ENCODE peak calls at places on chromosomes 2 and 18, in seven cellular contexts. E is GM20000; Y is AML-193; X is activated T-cell treated with anti-CD3 and anti-CD28 coated beads for 1 hour; H is skeletal muscle cell; M is HEK293T; J is activated T-helper 1 cell treated with anti-CD3 and anti-CD28 coated beads, Interleukin-12 subunit alpha, Interleukin-12 subunit beta, Interleukin-2, Interleukin-4 antibody, amounts not matched to agents 30 ng/mL and 10 ng/mL and 1 ng/mL, durations not matched to agents 14 hours and 24 hours and 36 hours. L is an unnamed sample.

GRCh38 chr2:216989335-216990129 is 129.7 kb upstream of the TNP1 start:
- DNase-seq in E (no peak), Y (no peak), X (no peak), H (no peak), M (no peak), J (no peak), L (no peak)

GRCh38 chr2:149814049-149814448 is 226.5 kb upstream of the MMADHC start:
- DNase-seq in E (no peak), Y (no peak), X (no peak), H (no peak), M (no peak), J (no peak), L (no peak)

GRCh38 chr18:46756172-46756558 is 688 bp downstream of the ST8SIA5 start:
- DNase-seq in E (peak), Y (no peak), X (no peak), H (no peak), M (no peak), J (no peak), L (no peak)

GRCh38 chr2:223576873-223577272 is 25.3 kb downstream of the SCG2 start:
- DNase-seq in E (no peak), Y (no peak), X (no peak), H (peak), M (no peak), J (no peak), L (no peak)

GRCh38 chr2:181788883-181789555 is 102.5 kb upstream of the ITPRID2 start:
- DNase-seq in E (no peak), Y (no peak), X (no peak), H (no peak), M (no peak), J (no peak), L (no peak)

GRCh38 chr2:188695953-188696352 is 278.2 kb upstream of the COL3A1 start:
- DNase-seq in E (no peak), Y (no peak), X (no peak), H (peak), M (no peak), J (no peak), L (no peak)

GRCh38 chr18:58218111-58218510 is 174.1 kb downstream of the NEDD4L start:
- DNase-seq in E (no peak), Y (peak), X (no peak), H (no peak), M (no peak), J (no peak), L (no peak)

GRCh38 chr2:219010162-219010756 is 17.0 kb upstream of the CRYBA2 start:
- DNase-seq in E (peak), Y (no peak), X (no peak), H (no peak), M (peak), J (no peak), L (no peak)

GRCh38 chr18:8826971-8827370 is 121.6 kb downstream of the MTCL1 start:
- DNase-seq in E (no peak), Y (no peak), X (no peak), H (no peak), M (no peak), J (no peak), L (no peak)

GRCh38 chr2:204638795-204639194 is 93.5 kb downstream of the PARD3B start:
- DNase-seq in E (no peak), Y (no peak), X (no peak), H (no peak), M (no peak), J (no peak), L (no peak)

GRCh38 chr2:31384771-31385276 is 29.7 kb downstream of the XDH start:
- DNase-seq in E (no peak), Y (no peak), X (no peak), H (peak), M (no peak), J (no peak), L (no peak)

GRCh38 chr2:207258191-207258991 is 92.6 kb upstream of the KLF7 start:
- DNase-seq in E (no peak), Y (peak), X (no peak), H (peak), M (no peak), J (no peak), L (peak)

GRCh38 chr2:121071058-121071504 is 213.9 kb downstream of the TFCP2L1 start:
- DNase-seq in E (peak), Y (no peak), X (no peak), H (no peak), M (peak), J (peak), L (no peak)

GRCh38 chr18:22363867-22364463 is 53.8 kb downstream of the CTAGE1 start:
- DNase-seq in E (no peak), Y (no peak), X (no peak), H (no peak), M (no peak), J (no peak), L (no peak)

GRCh38 chr2:142769761-142770160 is 107.7 kb upstream of the KYNU start:
- DNase-seq in E (no peak), Y (no peak), X (no peak), H (peak), M (no peak), J (no peak), L (no peak)

L was measured in LNCaP clone FGC.